ENCODE peak calls at places on chromosomes 2 and 18, in seven cellular contexts. S is H1, F is GM12891, C is SK-N-SH, X is GM12878, Z is K562, L is HepG2. T is an unnamed sample.

GRCh38 chr2:61645911-61646310 is 107.8 kb upstream of the XPO1 start:
- DNase-seq in F (no peak), X (no peak), C (no peak), Z (no peak), S (no peak), L (no peak), T (no peak)

GRCh38 chr18:46429649-46430224 is 227.3 kb downstream of the LOXHD1 start:
- DNase-seq in F (no peak), Z (no peak), L (no peak), S (no peak), C (no peak), X (no peak), T (no peak)

GRCh38 chr2:164314148-164314547 is 307.1 kb downstream of the GRB14 start:
- DNase-seq in F (no peak), L (no peak), C (no peak), X (no peak), Z (no peak), S (no peak), T (no peak)

GRCh38 chr2:160295519-160296231 is 95.6 kb upstream of the ITGB6 start:
- DNase-seq in Z (no peak), F (no peak), X (no peak), S (no peak), C (no peak), L (no peak), T (no peak)

GRCh38 chr2:145909781-145910180 is 1389.9 kb upstream of the ZEB2 start:
- DNase-seq in S (no peak), C (no peak), Z (no peak), X (no peak), F (no peak), L (peak; percentile 21), T (no peak)

GRCh38 chr2:141639809-141640208 is 491.0 kb downstream of the LRP1B start:
- DNase-seq in F (no peak), C (no peak), X (no peak), S (no peak), L (no peak), Z (no peak), T (no peak)

GRCh38 chr18:42155024-42155423 is 200.0 kb downstream of the PIK3C3 start:
- DNase-seq in Z (no peak), C (peak; percentile 56), S (no peak), X (no peak), L (no peak), F (no peak), T (no peak)

GRCh38 chr2:170895023-170895759 is 33.9 kb upstream of the GORASP2 start:
- DNase-seq in X (no peak), S (no peak), Z (no peak), F (no peak), C (no peak), L (no peak), T (no peak)

GRCh38 chr2:121748202-121748601 is 7.2 kb upstream of the TSN start:
- DNase-seq in S (no peak), Z (peak; percentile 76), L (peak; percentile 55), X (no peak), F (no peak), C (no peak), T (no peak)

GRCh38 chr18:59357928-59358327 is 1.1 kb downstream of the LMAN1 start:
- DNase-seq in C (peak; percentile 8), F (no peak), Z (peak; percentile 61), L (peak; percentile 47), S (no peak), X (no peak), T (no peak)

GRCh38 chr18:1357724-1358123 is 453.1 kb downstream of the ADCYAP1 start:
- DNase-seq in C (no peak), L (no peak), X (no peak), F (no peak), S (no peak), Z (no peak), T (no peak)

GRCh38 chr2:48423376-48423775 is 106.6 kb upstream of the STON1 start:
- DNase-seq in Z (no peak), S (peak; percentile 6), L (no peak), F (no peak), C (no peak), X (no peak), T (no peak)

GRCh38 chr2:20868377-20868776 is 45.5 kb upstream of the LDAH start:
- DNase-seq in C (no peak), F (peak; percentile 50), X (peak; percentile 27), S (no peak), Z (no peak), L (no peak), T (peak; percentile 39)

GRCh38 chr2:54945401-54946219 is 104.6 kb downstream of the RTN4 start:
- DNase-seq in S (no peak), Z (no peak), F (peak; percentile 42), C (no peak), L (peak; percentile 45), X (peak; percentile 15), T (no peak)

GRCh38 chr2:166726525-166726924 is 161.8 kb upstream of the XIRP2 start:
- DNase-seq in C (no peak), S (no peak), F (no peak), L (peak; percentile 4), Z (no peak), X (no peak), T (no peak)

GRCh38 chr2:39686470-39686869 is 20.8 kb downstream of the TMEM178A start:
- DNase-seq in X (no peak), L (no peak), S (no peak), Z (no peak), F (no peak), C (no peak), T (no peak)

GRCh38 chr2:98084151-98084868 is 2.7 kb upstream of the VWA3B start:
- DNase-seq in L (peak; percentile 13), C (no peak), X (no peak), S (no peak), F (no peak), Z (no peak), T (no peak)

GRCh38 chr2:191115801-191116200 is 35.0 kb downstream of the STAT4 start:
- DNase-seq in Z (no peak), F (no peak), S (no peak), L (no peak), X (no peak), C (no peak), T (no peak)

GRCh38 chr2:99403524-99403923 is 66.3 kb downstream of the EIF5B start:
- DNase-seq in L (peak; percentile 88), X (no peak), C (no peak), Z (no peak), S (no peak), F (no peak), T (no peak)

GRCh38 chr2:38653715-38654494 is 12.0 kb upstream of the GALM start:
- DNase-seq in Z (peak; percentile 58), F (no peak), L (peak; percentile 53), X (peak; percentile 48), S (no peak), C (no peak), T (no peak)

GRCh38 chr2:225041210-225041870 is 928 bp downstream of the DOCK10 start:
- DNase-seq in F (peak; percentile 35), Z (no peak), X (peak; percentile 84), C (peak; percentile 44), S (peak; percentile 51), L (no peak), T (peak; percentile 36)

GRCh38 chr2:221318751-221319150 is 253.4 kb downstream of the EPHA4 start:
- DNase-seq in L (no peak), S (no peak), Z (no peak), X (no peak), C (no peak), F (no peak), T (no peak)

GRCh38 chr2:219209818-219210571 is 3.4 kb downstream of the ZFAND2B start:
- DNase-seq in Z (no peak), S (no peak), L (no peak), F (no peak), X (no peak), C (no peak), T (no peak)

GRCh38 chr2:176063958-176064357 is 19.8 kb downstream of the EVX2 start:
- DNase-seq in Z (no peak), F (no peak), L (no peak), C (no peak), S (no peak), X (no peak), T (no peak)

GRCh38 chr18:57806891-57807280 is 3.8 kb upstream of the ATP8B1 start:
- DNase-seq in C (no peak), Z (no peak), L (no peak), F (no peak), S (no peak), X (no peak), T (no peak)

GRCh38 chr2:143965493-143966164 is 554.3 kb downstream of the ZEB2 start:
- DNase-seq in C (no peak), F (no peak), S (no peak), L (no peak), Z (no peak), X (no peak), T (no peak)
- TF ChIP-seq POLR2AphosphoS5 in C (no peak), F (no peak), S (no peak), L (no peak), Z (no peak), X (no peak), T (no peak)

DNA sequence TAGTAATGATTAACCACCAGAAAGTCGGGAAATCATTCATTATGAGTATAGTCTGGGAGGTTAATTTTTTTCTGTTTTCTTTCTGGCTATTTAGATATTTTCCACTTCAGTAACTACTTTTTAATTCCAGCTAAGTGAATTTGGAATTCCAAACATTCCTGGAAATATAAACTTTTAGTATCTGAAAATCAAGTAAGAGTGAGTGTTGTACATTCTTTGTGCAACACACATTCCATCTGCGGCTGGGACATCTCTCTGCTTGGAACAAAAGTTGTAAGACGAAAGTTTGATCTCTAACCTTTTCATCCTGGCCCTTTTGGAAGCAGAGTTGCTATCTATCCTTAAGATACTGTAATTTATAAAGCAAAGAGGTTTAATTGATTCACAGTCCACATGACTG is 275.7 kb upstream of the SPRED2 start:
- DNase-seq in X (no peak), L (no peak), S (no peak), F (no peak), Z (no peak), C (no peak), T (no peak)
- TF ChIP-seq TAF1 in X (no peak), L (no peak), S (no peak), F (no peak), Z (no peak), C (no peak), T (no peak)

GRCh38 chr2:29749041-29749440 is 172.3 kb downstream of the ALK start:
- DNase-seq in C (no peak), Z (no peak), X (no peak), S (no peak), F (no peak), L (no peak), T (no peak)
- TF ChIP-seq POLR2AphosphoS5 in C (no peak), Z (no peak), X (no peak), S (no peak), F (no peak), L (no peak), T (no peak)

DNA sequence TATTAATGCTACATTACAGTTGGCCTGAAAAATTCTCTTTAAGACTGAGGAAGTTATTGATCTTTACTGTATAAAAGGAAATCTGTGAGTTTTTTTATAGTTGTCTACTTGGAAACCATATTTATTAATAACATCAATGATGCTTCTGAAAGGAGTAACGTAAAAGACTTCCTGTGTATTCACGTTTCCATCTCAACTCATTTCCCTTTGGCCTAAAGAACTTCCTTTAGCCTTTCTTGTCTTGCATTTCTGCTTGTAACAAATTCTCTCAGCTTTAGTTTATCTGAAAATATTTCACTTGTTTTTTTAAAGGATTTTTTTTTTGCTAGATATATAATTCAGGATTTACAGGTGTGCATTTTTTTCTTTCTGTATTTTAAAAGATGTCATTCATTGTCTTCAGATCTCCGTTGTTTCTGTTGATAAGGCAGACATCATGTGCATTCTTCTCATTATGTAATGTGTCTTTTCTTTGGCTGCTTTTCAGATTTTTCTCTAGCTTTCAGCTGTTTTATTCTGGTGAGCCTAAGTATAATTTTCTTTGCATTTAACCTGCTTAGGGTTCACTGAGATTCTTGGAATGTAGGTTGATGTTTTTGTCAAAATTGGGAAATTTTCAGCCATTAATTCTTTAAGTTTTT is 159.0 kb upstream of the DAPL1 start:
- DNase-seq in Z (no peak), S (no peak), X (no peak), C (no peak), L (no peak), F (no peak), T (no peak)
- TF ChIP-seq TAF1 in Z (no peak), S (no peak), X (no peak), C (no peak), L (no peak), F (no peak), T (no peak)

T was measured in GM12892.